ENCODE peak calls at places on chromosomes 3 and 15, in six cellular contexts. W, U, M, I, H and R are unnamed samples.
A peak's percentile ranks its signal among the peaks of the same experiment; 100 is the strongest.

GRCh38 chr3:105957722-105958121 is 88.9 kb upstream of the CBLB start:
- DNase-seq in W (no peak), U (no peak), M (peak; percentile 46), I (no peak), H (peak; percentile 92), R (no peak)

GRCh38 chr3:38805765-38806386 is 10.1 kb downstream of the SCN10A start:
- DNase-seq in W (no peak), U (no peak), M (peak; percentile 86), I (peak; percentile 72), H (peak; percentile 74), R (peak; percentile 10)

GRCh38 chr15:65771870-65772269 is 20.2 kb downstream of the DENND4A start:
- DNase-seq in W (no peak), U (no peak), M (no peak), I (no peak), H (no peak), R (no peak)

GRCh38 chr3:113250566-113250965 is 39.2 kb downstream of the BOC start:
- DNase-seq in W (no peak), U (no peak), M (no peak), I (no peak), H (no peak), R (no peak)

GRCh38 chr15:41966920-41967465 is 5.4 kb downstream of the EHD4 start:
- DNase-seq in W (peak; percentile 14), U (no peak), M (no peak), I (no peak), H (no peak), R (no peak)

GRCh38 chr15:91790826-91791225 is 62.7 kb upstream of the SLCO3A1 start:
- DNase-seq in W (no peak), U (no peak), M (peak; percentile 2), I (no peak), H (no peak), R (no peak)

GRCh38 chr15:45648521-45649200 is 13.8 kb downstream of the SQOR start:
- DNase-seq in W (no peak), U (no peak), M (peak; percentile 79), I (no peak), H (peak; percentile 82), R (no peak)

GRCh38 chr3:186882881-186883685 is 40.6 kb downstream of the ADIPOQ start:
- DNase-seq in W (no peak), U (no peak), M (peak; percentile 79), I (no peak), H (peak; percentile 95), R (no peak)

GRCh38 chr15:69117431-69117841 is 43.0 kb upstream of the GLCE start:
- DNase-seq in W (no peak), U (no peak), M (no peak), I (peak; percentile 65), H (peak; percentile 28), R (no peak)

GRCh38 chr15:71303977-71304376 is 188.7 kb downstream of the THSD4 start:
- DNase-seq in W (no peak), U (no peak), M (no peak), I (no peak), H (no peak), R (no peak)

GRCh38 chr3:149850787-149851582 is 38.0 kb downstream of the RNF13 start:
- DNase-seq in W (no peak), U (no peak), M (no peak), I (no peak), H (no peak), R (no peak)

GRCh38 chr3:100246999-100247398 is 13.8 kb upstream of the TBC1D23 start:
- DNase-seq in W (no peak), U (no peak), M (no peak), I (no peak), H (no peak), R (no peak)

GRCh38 chr15:81877533-81878227 is 168.1 kb downstream of the MEX3B start:
- DNase-seq in W (no peak), U (peak; percentile 21), M (no peak), I (no peak), H (no peak), R (peak; percentile 16)

GRCh38 chr3:62631471-62631870 is 243.7 kb downstream of the CADPS start:
- DNase-seq in W (no peak), U (peak; percentile 22), M (no peak), I (no peak), H (no peak), R (no peak)

GRCh38 chr15:48577495-48577894 is 68.0 kb downstream of the FBN1 start:
- DNase-seq in W (no peak), U (no peak), M (no peak), I (no peak), H (no peak), R (no peak)

GRCh38 chr3:57555316-57555715 is 758 bp upstream of the PDE12 start:
- DNase-seq in W (no peak), U (no peak), M (no peak), I (no peak), H (no peak), R (no peak)

GRCh38 chr15:52857471-52857870 is 67.3 kb upstream of the ONECUT1 start:
- DNase-seq in W (no peak), U (no peak), M (no peak), I (no peak), H (no peak), R (peak; percentile 9)

GRCh38 chr15:64894395-64895056 is 17.2 kb upstream of the ANKDD1A start:
- DNase-seq in W (peak; percentile 78), U (no peak), M (no peak), I (peak; percentile 75), H (no peak), R (no peak)